ENCODE peak calls at places on chromosomes 6 and 20, in eight cellular contexts. One of them, this sample, is unnamed.

GRCh38 chr6:32188381-32189081 is 1.5 kb downstream of the PBX2 start:
- DNase-seq in thyroid gland: peak
- DNase-seq in spleen: no peak
- DNase-seq in ovary: no peak
- DNase-seq in GM12878: no peak
- DNase-seq in AG10803: peak
- DNase-seq in bronchial epithelial cell: no peak
- DNase-seq in lower lobe of right lung: no peak
- DNase-seq in this sample: no peak

GRCh38 chr6:2988076-2988425 is 11.6 kb upstream of the NQO2 start:
- DNase-seq in ovary: no peak
- DNase-seq in thyroid gland: no peak
- DNase-seq in AG10803: no peak
- DNase-seq in GM12878: no peak
- DNase-seq in bronchial epithelial cell: no peak
- DNase-seq in spleen: no peak
- DNase-seq in lower lobe of right lung: no peak
- DNase-seq in this sample: no peak

GRCh38 chr6:155303361-155303870 is 10.9 kb downstream of the TFB1M start:
- DNase-seq in spleen: no peak
- DNase-seq in thyroid gland: no peak
- DNase-seq in lower lobe of right lung: no peak
- DNase-seq in bronchial epithelial cell: peak
- DNase-seq in ovary: no peak
- DNase-seq in AG10803: no peak
- DNase-seq in GM12878: no peak
- DNase-seq in this sample: no peak

GRCh38 chr6:136524936-136525413 is 25.2 kb downstream of the MAP7 start:
- DNase-seq in ovary: no peak
- DNase-seq in spleen: no peak
- DNase-seq in AG10803: no peak
- DNase-seq in GM12878: no peak
- DNase-seq in thyroid gland: no peak
- DNase-seq in bronchial epithelial cell: no peak
- DNase-seq in lower lobe of right lung: no peak
- DNase-seq in this sample: no peak

GRCh38 chr6:106609699-106610098 is 19.6 kb downstream of the RTN4IP1 start:
- DNase-seq in bronchial epithelial cell: peak
- DNase-seq in thyroid gland: peak
- DNase-seq in GM12878: no peak
- DNase-seq in AG10803: no peak
- DNase-seq in lower lobe of right lung: no peak
- DNase-seq in ovary: no peak
- DNase-seq in spleen: no peak
- DNase-seq in this sample: no peak

GRCh38 chr6:7157752-7158616 is 50.2 kb downstream of the RREB1 start:
- DNase-seq in AG10803: peak
- DNase-seq in thyroid gland: peak
- DNase-seq in lower lobe of right lung: no peak
- DNase-seq in spleen: no peak
- DNase-seq in GM12878: no peak
- DNase-seq in bronchial epithelial cell: no peak
- DNase-seq in ovary: no peak
- DNase-seq in this sample: no peak

GRCh38 chr20:45727044-45727443 is 4.9 kb downstream of the SPINT4 start:
- DNase-seq in GM12878: no peak
- DNase-seq in bronchial epithelial cell: no peak
- DNase-seq in spleen: no peak
- DNase-seq in thyroid gland: no peak
- DNase-seq in lower lobe of right lung: no peak
- DNase-seq in AG10803: peak
- DNase-seq in ovary: no peak
- DNase-seq in this sample: no peak

GRCh38 chr6:44006872-44007303 is 120.4 kb downstream of the MRPL14 start:
- DNase-seq in bronchial epithelial cell: no peak
- DNase-seq in spleen: no peak
- DNase-seq in lower lobe of right lung: no peak
- DNase-seq in GM12878: no peak
- DNase-seq in AG10803: no peak
- DNase-seq in thyroid gland: no peak
- DNase-seq in ovary: no peak
- DNase-seq in this sample: no peak

GRCh38 chr6:56961151-56961550 is 6.2 kb downstream of the BEND6 start:
- DNase-seq in ovary: no peak
- DNase-seq in GM12878: no peak
- DNase-seq in lower lobe of right lung: no peak
- DNase-seq in bronchial epithelial cell: peak
- DNase-seq in spleen: no peak
- DNase-seq in thyroid gland: no peak
- DNase-seq in AG10803: no peak
- DNase-seq in this sample: no peak

GRCh38 chr20:63347081-63347741 is 13.9 kb downstream of the CHRNA4 start:
- DNase-seq in spleen: peak
- DNase-seq in thyroid gland: no peak
- DNase-seq in lower lobe of right lung: no peak
- DNase-seq in ovary: no peak
- DNase-seq in GM12878: no peak
- DNase-seq in bronchial epithelial cell: no peak
- DNase-seq in AG10803: no peak
- DNase-seq in this sample: no peak

GRCh38 chr6:38498085-38498484 is 141.6 kb downstream of the BTBD9 start:
- DNase-seq in thyroid gland: no peak
- DNase-seq in lower lobe of right lung: no peak
- DNase-seq in ovary: no peak
- DNase-seq in GM12878: no peak
- DNase-seq in spleen: no peak
- DNase-seq in AG10803: peak
- DNase-seq in bronchial epithelial cell: peak
- DNase-seq in this sample: no peak

GRCh38 chr6:25987845-25988244 is 25.2 kb downstream of the TRIM38 start:
- DNase-seq in ovary: no peak
- DNase-seq in spleen: no peak
- DNase-seq in bronchial epithelial cell: no peak
- DNase-seq in GM12878: no peak
- DNase-seq in AG10803: no peak
- DNase-seq in thyroid gland: no peak
- DNase-seq in lower lobe of right lung: no peak
- DNase-seq in this sample: no peak

GRCh38 chr6:22250486-22250885 is 46.4 kb downstream of the PRL start:
- DNase-seq in spleen: no peak
- DNase-seq in GM12878: no peak
- DNase-seq in bronchial epithelial cell: no peak
- DNase-seq in AG10803: no peak
- DNase-seq in lower lobe of right lung: no peak
- DNase-seq in thyroid gland: no peak
- DNase-seq in ovary: no peak
- DNase-seq in this sample: no peak

GRCh38 chr6:163261361-163261760 is 153.2 kb upstream of the QKI start:
- DNase-seq in GM12878: no peak
- DNase-seq in spleen: no peak
- DNase-seq in bronchial epithelial cell: no peak
- DNase-seq in lower lobe of right lung: no peak
- DNase-seq in AG10803: no peak
- DNase-seq in thyroid gland: no peak
- DNase-seq in ovary: no peak
- DNase-seq in this sample: no peak

GRCh38 chr6:163262080-163262479 is 152.4 kb upstream of the QKI start:
- DNase-seq in bronchial epithelial cell: no peak
- DNase-seq in spleen: no peak
- DNase-seq in AG10803: no peak
- DNase-seq in GM12878: no peak
- DNase-seq in lower lobe of right lung: no peak
- DNase-seq in ovary: no peak
- DNase-seq in thyroid gland: no peak
- DNase-seq in this sample: no peak

GRCh38 chr6:163259689-163260088 is 154.8 kb upstream of the QKI start:
- DNase-seq in GM12878: no peak
- DNase-seq in bronchial epithelial cell: no peak
- DNase-seq in ovary: no peak
- DNase-seq in lower lobe of right lung: no peak
- DNase-seq in AG10803: no peak
- DNase-seq in spleen: no peak
- DNase-seq in thyroid gland: no peak
- DNase-seq in this sample: no peak

GRCh38 chr6:163260911-163261310 is 153.6 kb upstream of the QKI start:
- DNase-seq in thyroid gland: no peak
- DNase-seq in AG10803: no peak
- DNase-seq in GM12878: no peak
- DNase-seq in spleen: no peak
- DNase-seq in lower lobe of right lung: no peak
- DNase-seq in ovary: no peak
- DNase-seq in bronchial epithelial cell: no peak
- DNase-seq in this sample: no peak

GRCh38 chr6:163260111-163260895 is 154.2 kb upstream of the QKI start:
- DNase-seq in ovary: peak
- DNase-seq in thyroid gland: peak
- DNase-seq in lower lobe of right lung: no peak
- DNase-seq in bronchial epithelial cell: no peak
- DNase-seq in spleen: no peak
- DNase-seq in GM12878: no peak
- DNase-seq in AG10803: no peak
- DNase-seq in this sample: peak
- H3K4me3 ChIP-seq in ovary: peak
- H3K4me3 ChIP-seq in thyroid gland: no peak
- H3K4me3 ChIP-seq in lower lobe of right lung: no peak
- H3K4me3 ChIP-seq in bronchial epithelial cell: no peak
- H3K4me3 ChIP-seq in spleen: no peak
- H3K4me3 ChIP-seq in GM12878: no peak
- H3K4me3 ChIP-seq in AG10803: peak
- H3K4me3 ChIP-seq in this sample: no peak

DNA sequence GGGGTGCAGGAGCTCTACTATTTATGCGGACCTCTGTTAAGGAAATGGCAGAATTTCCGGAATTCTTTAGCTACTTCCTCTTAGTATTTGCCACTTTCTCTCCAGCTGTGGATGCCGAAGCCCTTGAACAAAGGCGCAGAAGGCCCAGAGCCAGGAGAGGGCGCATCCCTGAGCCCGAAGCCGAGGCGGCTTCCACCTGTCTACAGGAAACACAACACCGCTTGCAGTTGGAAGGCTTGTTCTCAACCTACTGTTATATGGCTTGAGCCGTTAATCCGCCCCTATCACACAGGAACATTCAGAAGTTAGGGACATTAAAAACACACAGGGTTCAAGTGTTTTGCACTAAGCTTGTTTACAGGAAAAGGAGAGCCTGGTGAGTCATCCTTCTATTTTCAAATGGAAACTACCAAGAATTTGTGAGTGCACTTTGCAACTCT is 417.1 kb downstream of the BCKDHB start:
- DNase-seq in AG10803: no peak
- DNase-seq in spleen: peak
- DNase-seq in GM12878: no peak
- DNase-seq in thyroid gland: no peak
- DNase-seq in lower lobe of right lung: peak
- DNase-seq in bronchial epithelial cell: peak
- DNase-seq in ovary: peak
- DNase-seq in this sample: no peak
- TF ChIP-seq CTCF in AG10803: no peak
- TF ChIP-seq CTCF in spleen: no peak
- TF ChIP-seq CTCF in GM12878: no peak
- TF ChIP-seq CTCF in thyroid gland: no peak
- TF ChIP-seq CTCF in lower lobe of right lung: no peak
- TF ChIP-seq CTCF in bronchial epithelial cell: peak
- TF ChIP-seq CTCF in ovary: no peak
- TF ChIP-seq CTCF in this sample: no peak

DNA sequence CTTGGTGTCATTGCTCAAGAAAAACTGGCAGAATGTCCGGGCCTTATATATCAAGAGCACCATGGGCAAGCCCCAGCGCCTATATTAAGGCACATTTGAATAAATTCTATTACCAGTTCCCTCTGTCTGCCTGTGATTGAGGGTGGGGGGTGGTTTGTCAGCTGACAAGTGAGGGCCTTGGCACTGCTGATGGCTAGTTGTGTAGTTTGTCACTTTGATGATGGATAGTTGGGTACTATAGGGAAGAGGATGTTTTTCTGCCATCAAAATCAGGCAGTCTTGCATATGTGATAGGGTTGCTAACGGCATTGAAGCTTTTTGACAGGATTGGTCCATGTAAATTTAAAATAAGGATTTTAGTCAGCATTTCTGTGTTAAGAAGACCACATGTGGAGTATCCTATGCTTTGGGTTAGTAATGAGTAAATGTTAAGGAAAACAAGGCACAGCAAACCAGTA is 2.5 kb downstream of the RPL10A start:
- DNase-seq in ovary: no peak
- DNase-seq in GM12878: no peak
- DNase-seq in thyroid gland: no peak
- DNase-seq in lower lobe of right lung: no peak
- DNase-seq in bronchial epithelial cell: no peak
- DNase-seq in AG10803: no peak
- DNase-seq in spleen: no peak
- DNase-seq in this sample: no peak
- H3K4me3 ChIP-seq in ovary: no peak
- H3K4me3 ChIP-seq in GM12878: peak
- H3K4me3 ChIP-seq in thyroid gland: no peak
- H3K4me3 ChIP-seq in lower lobe of right lung: no peak
- H3K4me3 ChIP-seq in bronchial epithelial cell: peak
- H3K4me3 ChIP-seq in AG10803: peak
- H3K4me3 ChIP-seq in spleen: no peak
- H3K4me3 ChIP-seq in this sample: peak

GRCh38 chr6:113185299-113185698 is 671.8 kb upstream of the MARCKS start:
- DNase-seq in lower lobe of right lung: no peak
- DNase-seq in AG10803: peak
- DNase-seq in bronchial epithelial cell: no peak
- DNase-seq in spleen: no peak
- DNase-seq in thyroid gland: no peak
- DNase-seq in ovary: no peak
- DNase-seq in GM12878: no peak
- DNase-seq in this sample: no peak

GRCh38 chr6:113184736-113185135 is 672.4 kb upstream of the MARCKS start:
- DNase-seq in AG10803: peak
- DNase-seq in thyroid gland: no peak
- DNase-seq in ovary: no peak
- DNase-seq in GM12878: no peak
- DNase-seq in lower lobe of right lung: no peak
- DNase-seq in bronchial epithelial cell: no peak
- DNase-seq in spleen: no peak
- DNase-seq in this sample: no peak

GRCh38 chr6:113187671-113188070 is 669.5 kb upstream of the MARCKS start:
- DNase-seq in ovary: no peak
- DNase-seq in lower lobe of right lung: no peak
- DNase-seq in spleen: no peak
- DNase-seq in GM12878: no peak
- DNase-seq in bronchial epithelial cell: no peak
- DNase-seq in thyroid gland: no peak
- DNase-seq in AG10803: peak
- DNase-seq in this sample: no peak

GRCh38 chr6:113194090-113194489 is 663.1 kb upstream of the MARCKS start:
- DNase-seq in spleen: no peak
- DNase-seq in lower lobe of right lung: no peak
- DNase-seq in AG10803: no peak
- DNase-seq in ovary: no peak
- DNase-seq in GM12878: no peak
- DNase-seq in bronchial epithelial cell: no peak
- DNase-seq in thyroid gland: no peak
- DNase-seq in this sample: no peak

GRCh38 chr6:113190170-113190569 is 667.0 kb upstream of the MARCKS start:
- DNase-seq in AG10803: no peak
- DNase-seq in bronchial epithelial cell: peak
- DNase-seq in GM12878: no peak
- DNase-seq in thyroid gland: no peak
- DNase-seq in ovary: no peak
- DNase-seq in spleen: no peak
- DNase-seq in lower lobe of right lung: no peak
- DNase-seq in this sample: no peak
- TF ChIP-seq CTCF in AG10803: no peak
- TF ChIP-seq CTCF in bronchial epithelial cell: no peak
- TF ChIP-seq CTCF in GM12878: no peak
- TF ChIP-seq CTCF in thyroid gland: no peak
- TF ChIP-seq CTCF in ovary: no peak
- TF ChIP-seq CTCF in spleen: no peak
- TF ChIP-seq CTCF in lower lobe of right lung: no peak
- TF ChIP-seq CTCF in this sample: no peak

GRCh38 chr6:10713962-10714361 is 8.9 kb upstream of the TMEM14C start:
- DNase-seq in GM12878: no peak
- DNase-seq in ovary: no peak
- DNase-seq in spleen: no peak
- DNase-seq in lower lobe of right lung: no peak
- DNase-seq in AG10803: no peak
- DNase-seq in bronchial epithelial cell: no peak
- DNase-seq in thyroid gland: no peak
- DNase-seq in this sample: no peak
- H3K4me3 ChIP-seq in GM12878: no peak
- H3K4me3 ChIP-seq in ovary: no peak
- H3K4me3 ChIP-seq in spleen: no peak
- H3K4me3 ChIP-seq in lower lobe of right lung: no peak
- H3K4me3 ChIP-seq in AG10803: no peak
- H3K4me3 ChIP-seq in bronchial epithelial cell: no peak
- H3K4me3 ChIP-seq in thyroid gland: no peak
- H3K4me3 ChIP-seq in this sample: no peak

This sample was measured in astrocyte of the cerebellum.